ENCODE peak calls at places on chromosomes 16 and 17, in five cellular contexts. One of them, this sample, is unnamed.

GRCh38 chr16:88652763-88653065 is 1.9 kb upstream of the CYBA start:
- DNase-seq in right cardiac atrium: no peak
- DNase-seq in CD8-positive, alpha-beta T cell: no peak
- DNase-seq in psoas muscle: no peak
- DNase-seq in IMR-90: no peak
- DNase-seq in this sample: no peak

GRCh38 chr17:58525239-58525638 is 10.8 kb upstream of the MTMR4 start:
- DNase-seq in right cardiac atrium: peak; percentile 84
- DNase-seq in CD8-positive, alpha-beta T cell: no peak
- DNase-seq in psoas muscle: peak; percentile 79
- DNase-seq in IMR-90: peak; percentile 84
- DNase-seq in this sample: no peak

GRCh38 chr17:32854834-32855389 is 22.0 kb downstream of the MYO1D start:
- DNase-seq in right cardiac atrium: no peak
- DNase-seq in CD8-positive, alpha-beta T cell: no peak
- DNase-seq in psoas muscle: no peak
- DNase-seq in IMR-90: no peak
- DNase-seq in this sample: no peak

GRCh38 chr16:81485225-81485624 is 40.6 kb downstream of the CMIP start:
- DNase-seq in right cardiac atrium: no peak
- DNase-seq in CD8-positive, alpha-beta T cell: no peak
- DNase-seq in psoas muscle: no peak
- DNase-seq in IMR-90: no peak
- DNase-seq in this sample: no peak

GRCh38 chr16:65959978-65960377 is 406.5 kb upstream of the CDH5 start:
- DNase-seq in right cardiac atrium: no peak
- DNase-seq in CD8-positive, alpha-beta T cell: no peak
- DNase-seq in psoas muscle: no peak
- DNase-seq in IMR-90: no peak
- DNase-seq in this sample: no peak

GRCh38 chr16:19338335-19338734 is 52.8 kb downstream of the CLEC19A start:
- DNase-seq in right cardiac atrium: no peak
- DNase-seq in CD8-positive, alpha-beta T cell: no peak
- DNase-seq in psoas muscle: no peak
- DNase-seq in IMR-90: no peak
- DNase-seq in this sample: no peak

GRCh38 chr17:75625813-75626486 is 7.3 kb upstream of the SMIM5 start:
- DNase-seq in right cardiac atrium: peak; percentile 65
- DNase-seq in CD8-positive, alpha-beta T cell: no peak
- DNase-seq in psoas muscle: no peak
- DNase-seq in IMR-90: peak; percentile 4
- DNase-seq in this sample: no peak

GRCh38 chr16:28984091-28984490 is 761 bp upstream of the LAT start:
- DNase-seq in right cardiac atrium: no peak
- DNase-seq in CD8-positive, alpha-beta T cell: no peak
- DNase-seq in psoas muscle: peak; percentile 57
- DNase-seq in IMR-90: no peak
- DNase-seq in this sample: no peak

GRCh38 chr17:58332720-58333395 is 4.3 kb upstream of the TSPOAP1 start:
- DNase-seq in right cardiac atrium: no peak
- DNase-seq in CD8-positive, alpha-beta T cell: peak; percentile 61
- DNase-seq in psoas muscle: no peak
- DNase-seq in IMR-90: no peak
- DNase-seq in this sample: no peak

GRCh38 chr17:69640073-69640472 is 225.6 kb downstream of the MAP2K6 start:
- DNase-seq in right cardiac atrium: no peak
- DNase-seq in CD8-positive, alpha-beta T cell: no peak
- DNase-seq in psoas muscle: no peak
- DNase-seq in IMR-90: no peak
- DNase-seq in this sample: no peak

GRCh38 chr17:69637399-69638165 is 223.1 kb downstream of the MAP2K6 start:
- DNase-seq in right cardiac atrium: no peak
- DNase-seq in CD8-positive, alpha-beta T cell: no peak
- DNase-seq in psoas muscle: no peak
- DNase-seq in IMR-90: peak; percentile 81
- DNase-seq in this sample: no peak

GRCh38 chr17:69639096-69639495 is 224.6 kb downstream of the MAP2K6 start:
- DNase-seq in right cardiac atrium: no peak
- DNase-seq in CD8-positive, alpha-beta T cell: no peak
- DNase-seq in psoas muscle: no peak
- DNase-seq in IMR-90: no peak
- DNase-seq in this sample: no peak

GRCh38 chr17:69638516-69638915 is 224.0 kb downstream of the MAP2K6 start:
- DNase-seq in right cardiac atrium: no peak
- DNase-seq in CD8-positive, alpha-beta T cell: no peak
- DNase-seq in psoas muscle: no peak
- DNase-seq in IMR-90: peak; percentile 12
- DNase-seq in this sample: no peak

GRCh38 chr17:69634844-69635243 is 220.3 kb downstream of the MAP2K6 start:
- DNase-seq in right cardiac atrium: no peak
- DNase-seq in CD8-positive, alpha-beta T cell: no peak
- DNase-seq in psoas muscle: no peak
- DNase-seq in IMR-90: no peak
- DNase-seq in this sample: no peak
- H3K4me3 ChIP-seq in right cardiac atrium: no peak overlapping the region
- H3K4me3 ChIP-seq in CD8-positive, alpha-beta T cell: no peak overlapping the region
- H3K4me3 ChIP-seq in psoas muscle: no peak overlapping the region
- H3K4me3 ChIP-seq in IMR-90: no peak overlapping the region
- H3K4me3 ChIP-seq in this sample: no peak overlapping the region

GRCh38 chr16:27448531-27449433 is 46.8 kb downstream of the IL21R start:
- DNase-seq in right cardiac atrium: no peak
- DNase-seq in CD8-positive, alpha-beta T cell: no peak
- DNase-seq in psoas muscle: no peak
- DNase-seq in IMR-90: no peak
- DNase-seq in this sample: no peak
- H3K4me1 ChIP-seq in right cardiac atrium: no peaks in the 10 kb centered on the region
- H3K4me1 ChIP-seq in CD8-positive, alpha-beta T cell: peaks cover 66% of the 10 kb centered on the region
- H3K4me1 ChIP-seq in psoas muscle: no peaks in the 10 kb centered on the region
- H3K4me1 ChIP-seq in IMR-90: peaks cover 5% of the 10 kb centered on the region
- H3K4me1 ChIP-seq in this sample: peaks cover 74% of the 10 kb centered on the region

GRCh38 chr17:43377056-43377810 is 21.6 kb upstream of the ARL4D start:
- DNase-seq in right cardiac atrium: no peak
- DNase-seq in CD8-positive, alpha-beta T cell: no peak
- DNase-seq in psoas muscle: no peak
- DNase-seq in IMR-90: no peak
- DNase-seq in this sample: no peak
- H3K27ac ChIP-seq in right cardiac atrium: no peak overlapping the region
- H3K27ac ChIP-seq in CD8-positive, alpha-beta T cell: no peak overlapping the region
- H3K27ac ChIP-seq in psoas muscle: no peak overlapping the region
- H3K27ac ChIP-seq in IMR-90: no peak overlapping the region
- H3K27ac ChIP-seq in this sample: no peak overlapping the region

GRCh38 chr16:74562117-74562516 is 44.8 kb downstream of the GLG1 start:
- DNase-seq in right cardiac atrium: no peak
- DNase-seq in CD8-positive, alpha-beta T cell: no peak
- DNase-seq in psoas muscle: no peak
- DNase-seq in IMR-90: no peak
- DNase-seq in this sample: no peak
- H3K4me3 ChIP-seq in right cardiac atrium: no peak overlapping the region
- H3K4me3 ChIP-seq in CD8-positive, alpha-beta T cell: no peak overlapping the region
- H3K4me3 ChIP-seq in psoas muscle: no peak overlapping the region
- H3K4me3 ChIP-seq in IMR-90: no peak overlapping the region
- H3K4me3 ChIP-seq in this sample: no peak overlapping the region

GRCh38 chr17:34254146-34254545 is 939 bp upstream of the CCL2 start:
- DNase-seq in right cardiac atrium: no peak
- DNase-seq in CD8-positive, alpha-beta T cell: no peak
- DNase-seq in psoas muscle: no peak
- DNase-seq in IMR-90: peak; percentile 83
- DNase-seq in this sample: no peak

GRCh38 chr17:34255381-34255732 is 272 bp downstream of the CCL2 start:
- DNase-seq in right cardiac atrium: no peak
- DNase-seq in CD8-positive, alpha-beta T cell: no peak
- DNase-seq in psoas muscle: no peak
- DNase-seq in IMR-90: no peak
- DNase-seq in this sample: no peak

GRCh38 chr17:34254651-34255380 is at the start of gene CCL2:
- DNase-seq in right cardiac atrium: peak; percentile 80
- DNase-seq in CD8-positive, alpha-beta T cell: no peak
- DNase-seq in psoas muscle: peak; percentile 62
- DNase-seq in IMR-90: peak; percentile 85
- DNase-seq in this sample: no peak

GRCh38 chr17:34257299-34257985 is 2.4 kb downstream of the CCL2 start:
- DNase-seq in right cardiac atrium: no peak
- DNase-seq in CD8-positive, alpha-beta T cell: no peak
- DNase-seq in psoas muscle: no peak
- DNase-seq in IMR-90: peak; percentile 35
- DNase-seq in this sample: no peak

DNA sequence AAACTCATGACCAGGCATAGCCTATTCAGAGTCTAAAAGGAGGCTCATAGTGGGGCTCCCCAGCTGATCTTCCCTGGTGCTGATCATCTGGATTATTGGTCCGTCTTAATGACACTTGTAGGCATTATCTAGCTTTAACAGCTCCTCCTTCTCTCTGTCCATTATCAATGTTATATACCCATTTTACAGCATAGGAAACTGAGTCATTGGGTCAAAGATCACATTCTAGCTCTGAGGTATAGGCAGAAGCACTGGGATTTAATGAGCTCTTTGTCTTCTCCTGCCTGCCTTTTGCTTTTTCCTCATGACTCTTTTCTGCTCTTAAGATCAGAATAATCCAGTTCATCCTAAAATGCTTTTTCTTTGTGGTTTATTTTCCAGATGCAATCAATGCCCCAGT is 756 bp downstream of the CCL2 start:
- DNase-seq in right cardiac atrium: no peak
- DNase-seq in CD8-positive, alpha-beta T cell: no peak
- DNase-seq in psoas muscle: no peak
- DNase-seq in IMR-90: no peak
- DNase-seq in this sample: no peak
- H3K4me1 ChIP-seq in right cardiac atrium: peaks cover 33% of the 10 kb centered on the region
- H3K4me1 ChIP-seq in CD8-positive, alpha-beta T cell: no peaks in the 10 kb centered on the region
- H3K4me1 ChIP-seq in psoas muscle: peaks cover 31% of the 10 kb centered on the region
- H3K4me1 ChIP-seq in IMR-90: peaks cover 30% of the 10 kb centered on the region
- H3K4me1 ChIP-seq in this sample: no peaks in the 10 kb centered on the region

DNA sequence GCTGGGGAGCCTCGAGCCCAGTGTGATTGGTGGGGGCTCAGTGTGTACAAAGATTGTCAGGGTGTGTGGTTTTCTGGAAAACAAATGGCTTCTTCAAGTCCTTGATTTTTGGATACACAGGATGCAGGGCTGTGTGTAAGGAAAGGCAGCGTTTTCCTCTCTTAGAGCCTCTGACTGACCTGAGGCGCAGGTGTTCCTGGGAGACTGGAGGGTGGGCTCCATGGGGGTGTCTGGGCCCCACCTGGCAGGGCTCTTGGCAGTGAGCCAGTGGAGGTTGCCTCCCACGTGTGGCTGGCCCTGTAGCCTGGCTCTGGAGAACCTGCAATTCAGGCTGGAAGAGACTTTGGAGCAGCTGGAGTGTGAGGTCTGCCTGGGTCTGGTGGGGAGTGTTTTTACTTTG is 5.0 kb downstream of the FOXK2 start:
- DNase-seq in right cardiac atrium: no peak
- DNase-seq in CD8-positive, alpha-beta T cell: no peak
- DNase-seq in psoas muscle: no peak
- DNase-seq in IMR-90: no peak
- DNase-seq in this sample: no peak
- H3K27ac ChIP-seq in right cardiac atrium: no peak overlapping the region
- H3K27ac ChIP-seq in CD8-positive, alpha-beta T cell: no peak overlapping the region
- H3K27ac ChIP-seq in psoas muscle: no peak overlapping the region
- H3K27ac ChIP-seq in IMR-90: no peak overlapping the region
- H3K27ac ChIP-seq in this sample: no peak overlapping the region

DNA sequence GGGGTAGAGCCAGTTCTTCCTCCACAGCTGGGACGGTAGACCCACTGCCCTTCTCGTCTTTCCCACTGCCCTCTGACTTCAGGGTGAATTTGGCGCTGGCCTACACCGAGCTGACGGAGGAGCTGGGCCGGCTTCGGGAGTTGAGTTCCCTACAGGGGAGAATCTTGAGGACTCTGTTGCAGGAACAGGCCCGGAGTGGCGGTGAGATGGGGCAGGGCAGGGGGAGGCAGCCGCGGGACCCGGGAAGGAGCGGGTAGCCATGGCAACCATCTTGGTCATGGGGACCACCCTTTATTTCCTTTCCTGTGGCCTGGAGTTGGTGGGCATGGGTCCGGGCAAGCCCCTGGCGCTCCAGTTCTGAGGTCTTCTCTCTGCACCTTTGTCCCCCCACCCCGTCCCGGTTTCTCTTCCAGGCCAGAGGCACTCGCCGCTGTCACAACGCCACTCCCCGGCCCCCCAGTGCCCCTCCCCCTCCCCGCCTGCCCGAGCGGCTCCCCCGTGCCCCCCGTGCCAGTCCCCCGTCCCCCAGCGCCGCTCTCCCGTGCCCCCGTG is 14.4 kb downstream of the TBKBP1 start:
- DNase-seq in right cardiac atrium: no peak
- DNase-seq in CD8-positive, alpha-beta T cell: no peak
- DNase-seq in psoas muscle: no peak
- DNase-seq in IMR-90: no peak
- DNase-seq in this sample: no peak
- H3K4me3 ChIP-seq in right cardiac atrium: peak overlapping the region; percentile 36
- H3K4me3 ChIP-seq in CD8-positive, alpha-beta T cell: no peak overlapping the region
- H3K4me3 ChIP-seq in psoas muscle: peak overlapping the region; percentile 39
- H3K4me3 ChIP-seq in IMR-90: no peak overlapping the region
- H3K4me3 ChIP-seq in this sample: no peak overlapping the region

GRCh38 chr16:20903889-20904506 is 3.4 kb downstream of the LYRM1 start:
- DNase-seq in right cardiac atrium: no peak
- DNase-seq in CD8-positive, alpha-beta T cell: no peak
- DNase-seq in psoas muscle: no peak
- DNase-seq in IMR-90: no peak
- DNase-seq in this sample: no peak

GRCh38 chr16:20902426-20902825 is 1.9 kb downstream of the LYRM1 start:
- DNase-seq in right cardiac atrium: no peak
- DNase-seq in CD8-positive, alpha-beta T cell: no peak
- DNase-seq in psoas muscle: no peak
- DNase-seq in IMR-90: no peak
- DNase-seq in this sample: no peak

GRCh38 chr16:20904507-20905079 is 4.0 kb downstream of the LYRM1 start:
- DNase-seq in right cardiac atrium: no peak
- DNase-seq in CD8-positive, alpha-beta T cell: no peak
- DNase-seq in psoas muscle: no peak
- DNase-seq in IMR-90: peak; percentile 60
- DNase-seq in this sample: peak; percentile 62

GRCh38 chr16:20901441-20902112 is 1.0 kb downstream of the LYRM1 start:
- DNase-seq in right cardiac atrium: peak; percentile 64
- DNase-seq in CD8-positive, alpha-beta T cell: no peak
- DNase-seq in psoas muscle: peak; percentile 67
- DNase-seq in IMR-90: peak; percentile 54
- DNase-seq in this sample: no peak

DNA sequence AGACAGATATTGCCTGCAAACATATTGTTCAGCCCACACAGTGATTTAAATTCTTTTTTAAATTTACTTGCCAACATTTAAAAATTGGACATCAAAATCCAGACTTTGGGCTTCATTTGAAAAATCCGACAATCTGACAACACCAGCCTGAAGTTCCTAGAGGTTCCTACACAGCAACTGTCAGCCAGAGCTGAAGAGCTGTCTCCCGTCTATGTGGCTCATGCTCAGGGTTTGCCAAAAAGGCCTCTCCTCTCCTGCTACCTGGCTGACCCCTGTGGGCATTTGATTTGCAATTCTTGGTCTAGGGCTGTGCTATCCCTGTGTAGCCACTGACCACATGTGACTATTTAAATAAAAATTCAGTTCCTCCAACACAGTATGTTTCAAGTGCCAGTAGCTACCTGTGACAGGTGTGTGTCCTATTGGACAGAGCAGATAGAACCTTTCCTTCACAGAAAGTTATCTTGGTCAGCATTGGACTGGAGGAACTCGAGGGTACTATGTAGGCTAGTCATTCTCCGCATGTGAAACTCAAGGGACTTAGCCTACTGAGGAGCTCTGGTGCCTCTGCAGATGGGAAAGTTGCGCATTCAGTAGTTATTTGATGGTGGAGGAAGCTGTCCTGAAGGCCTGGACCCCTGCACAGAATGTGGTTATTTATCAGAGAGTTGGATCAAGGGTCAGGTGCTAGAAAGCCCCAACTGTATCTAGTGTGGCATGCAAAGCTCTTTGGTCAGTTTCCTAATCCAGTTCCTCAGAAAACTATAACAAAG is 2.7 kb downstream of the LYRM1 start:
- DNase-seq in right cardiac atrium: no peak
- DNase-seq in CD8-positive, alpha-beta T cell: no peak
- DNase-seq in psoas muscle: no peak
- DNase-seq in IMR-90: no peak
- DNase-seq in this sample: no peak
- H3K4me1 ChIP-seq in right cardiac atrium: peaks cover 21% of the 10 kb centered on the region
- H3K4me1 ChIP-seq in CD8-positive, alpha-beta T cell: peaks cover 40% of the 10 kb centered on the region
- H3K4me1 ChIP-seq in psoas muscle: peaks cover 52% of the 10 kb centered on the region
- H3K4me1 ChIP-seq in IMR-90: peaks cover 20% of the 10 kb centered on the region
- H3K4me1 ChIP-seq in this sample: peaks cover 57% of the 10 kb centered on the region

This sample was measured in CD4-positive, alpha-beta memory T cell.